ENCODE peak calls at places on chromosomes 5 and 9, in six cellular contexts. One of them, this sample, is unnamed.

GRCh38 chr5:104088876-104089778 is 526.5 kb upstream of the NUDT12 start:
- DNase-seq in endothelial cell of umbilical vein: no peak
- DNase-seq in GM23338: no peak
- DNase-seq in PC-3: peak
- DNase-seq in fibroblast of lung: no peak
- DNase-seq in mammary epithelial cell: peak
- DNase-seq in this sample: no peak

GRCh38 chr9:68808481-68808880 is 103.4 kb downstream of the PIP5K1B start:
- DNase-seq in fibroblast of lung: no peak
- DNase-seq in endothelial cell of umbilical vein: no peak
- DNase-seq in PC-3: no peak
- DNase-seq in GM23338: no peak
- DNase-seq in mammary epithelial cell: no peak
- DNase-seq in this sample: no peak

GRCh38 chr9:121494192-121494591 is 5.5 kb downstream of the GGTA1 start:
- DNase-seq in PC-3: no peak
- DNase-seq in mammary epithelial cell: no peak
- DNase-seq in endothelial cell of umbilical vein: no peak
- DNase-seq in fibroblast of lung: no peak
- DNase-seq in GM23338: no peak
- DNase-seq in this sample: no peak

GRCh38 chr9:120710110-120710981 is 3.9 kb downstream of the MEGF9 start:
- DNase-seq in GM23338: peak
- DNase-seq in PC-3: peak
- DNase-seq in endothelial cell of umbilical vein: peak
- DNase-seq in mammary epithelial cell: peak
- DNase-seq in fibroblast of lung: peak
- DNase-seq in this sample: no peak

GRCh38 chr9:71767421-71768321 is 642 bp downstream of the CEMIP2 start:
- DNase-seq in mammary epithelial cell: no peak
- DNase-seq in PC-3: no peak
- DNase-seq in GM23338: peak
- DNase-seq in fibroblast of lung: peak
- DNase-seq in endothelial cell of umbilical vein: peak
- DNase-seq in this sample: peak

GRCh38 chr5:65125681-65126080 is 356.0 kb downstream of the ADAMTS6 start:
- DNase-seq in GM23338: no peak
- DNase-seq in mammary epithelial cell: no peak
- DNase-seq in PC-3: no peak
- DNase-seq in fibroblast of lung: peak
- DNase-seq in endothelial cell of umbilical vein: no peak
- DNase-seq in this sample: no peak

GRCh38 chr5:54091416-54092130 is 218.8 kb downstream of the ARL15 start:
- DNase-seq in endothelial cell of umbilical vein: peak
- DNase-seq in mammary epithelial cell: peak
- DNase-seq in GM23338: no peak
- DNase-seq in fibroblast of lung: no peak
- DNase-seq in PC-3: no peak
- DNase-seq in this sample: no peak

GRCh38 chr5:57176350-57176857 is 2.5 kb downstream of the GPBP1 start:
- DNase-seq in mammary epithelial cell: peak
- DNase-seq in fibroblast of lung: peak
- DNase-seq in endothelial cell of umbilical vein: peak
- DNase-seq in PC-3: peak
- DNase-seq in GM23338: no peak
- DNase-seq in this sample: no peak

GRCh38 chr5:6829150-6829784 is 116.0 kb downstream of the TENT4A start:
- DNase-seq in GM23338: no peak
- DNase-seq in fibroblast of lung: no peak
- DNase-seq in PC-3: no peak
- DNase-seq in mammary epithelial cell: peak
- DNase-seq in endothelial cell of umbilical vein: no peak
- DNase-seq in this sample: no peak

GRCh38 chr9:37302277-37302676 is 120.2 kb upstream of the GRHPR start:
- DNase-seq in GM23338: no peak
- DNase-seq in endothelial cell of umbilical vein: no peak
- DNase-seq in mammary epithelial cell: no peak
- DNase-seq in PC-3: no peak
- DNase-seq in fibroblast of lung: no peak
- DNase-seq in this sample: no peak
- TF ChIP-seq EZH2 in GM23338: no peak
- TF ChIP-seq EZH2 in endothelial cell of umbilical vein: no peak
- TF ChIP-seq EZH2 in mammary epithelial cell: no peak
- TF ChIP-seq EZH2 in PC-3: no peak
- TF ChIP-seq EZH2 in fibroblast of lung: no peak
- TF ChIP-seq EZH2 in this sample: no peak

GRCh38 chr5:8843766-8844165 is 702.1 kb downstream of the SEMA5A start:
- DNase-seq in mammary epithelial cell: no peak
- DNase-seq in endothelial cell of umbilical vein: no peak
- DNase-seq in PC-3: no peak
- DNase-seq in fibroblast of lung: peak
- DNase-seq in GM23338: no peak
- DNase-seq in this sample: peak

GRCh38 chr5:8839361-8840055 is 706.4 kb downstream of the SEMA5A start:
- DNase-seq in GM23338: no peak
- DNase-seq in PC-3: no peak
- DNase-seq in mammary epithelial cell: no peak
- DNase-seq in fibroblast of lung: no peak
- DNase-seq in endothelial cell of umbilical vein: no peak
- DNase-seq in this sample: no peak

GRCh38 chr5:8844206-8844605 is 701.7 kb downstream of the SEMA5A start:
- DNase-seq in PC-3: no peak
- DNase-seq in mammary epithelial cell: no peak
- DNase-seq in fibroblast of lung: peak
- DNase-seq in GM23338: no peak
- DNase-seq in endothelial cell of umbilical vein: no peak
- DNase-seq in this sample: no peak

GRCh38 chr5:8842906-8843590 is 702.8 kb downstream of the SEMA5A start:
- DNase-seq in PC-3: peak
- DNase-seq in GM23338: no peak
- DNase-seq in fibroblast of lung: peak
- DNase-seq in endothelial cell of umbilical vein: no peak
- DNase-seq in mammary epithelial cell: peak
- DNase-seq in this sample: peak

DNA sequence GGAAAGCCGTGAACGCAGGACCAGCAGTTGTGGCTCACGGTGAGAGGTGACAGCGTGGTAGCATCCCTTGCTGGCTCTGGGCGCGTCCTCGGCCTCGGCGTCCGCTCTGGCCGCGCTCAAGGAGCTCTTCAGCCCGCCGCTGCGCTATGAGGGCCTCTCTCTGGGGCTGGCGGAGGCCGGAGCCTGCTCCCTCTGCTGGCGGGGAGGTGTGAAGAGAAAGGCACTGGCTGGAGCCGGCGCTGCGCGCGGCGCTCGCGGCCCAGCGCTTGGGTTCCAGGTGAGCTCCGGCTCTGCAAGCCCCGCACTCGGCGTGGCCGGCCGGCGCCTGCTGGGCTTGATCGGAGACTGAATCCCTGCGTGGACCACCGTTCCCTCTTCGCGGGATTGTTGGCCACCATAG is 705.6 kb downstream of the SEMA5A start:
- DNase-seq in GM23338: peak
- DNase-seq in endothelial cell of umbilical vein: no peak
- DNase-seq in PC-3: no peak
- DNase-seq in fibroblast of lung: no peak
- DNase-seq in mammary epithelial cell: no peak
- DNase-seq in this sample: no peak
- H3K4me3 ChIP-seq in GM23338: no peak
- H3K4me3 ChIP-seq in endothelial cell of umbilical vein: no peak
- H3K4me3 ChIP-seq in PC-3: no peak
- H3K4me3 ChIP-seq in fibroblast of lung: no peak
- H3K4me3 ChIP-seq in mammary epithelial cell: no peak
- H3K4me3 ChIP-seq in this sample: no peak

DNA sequence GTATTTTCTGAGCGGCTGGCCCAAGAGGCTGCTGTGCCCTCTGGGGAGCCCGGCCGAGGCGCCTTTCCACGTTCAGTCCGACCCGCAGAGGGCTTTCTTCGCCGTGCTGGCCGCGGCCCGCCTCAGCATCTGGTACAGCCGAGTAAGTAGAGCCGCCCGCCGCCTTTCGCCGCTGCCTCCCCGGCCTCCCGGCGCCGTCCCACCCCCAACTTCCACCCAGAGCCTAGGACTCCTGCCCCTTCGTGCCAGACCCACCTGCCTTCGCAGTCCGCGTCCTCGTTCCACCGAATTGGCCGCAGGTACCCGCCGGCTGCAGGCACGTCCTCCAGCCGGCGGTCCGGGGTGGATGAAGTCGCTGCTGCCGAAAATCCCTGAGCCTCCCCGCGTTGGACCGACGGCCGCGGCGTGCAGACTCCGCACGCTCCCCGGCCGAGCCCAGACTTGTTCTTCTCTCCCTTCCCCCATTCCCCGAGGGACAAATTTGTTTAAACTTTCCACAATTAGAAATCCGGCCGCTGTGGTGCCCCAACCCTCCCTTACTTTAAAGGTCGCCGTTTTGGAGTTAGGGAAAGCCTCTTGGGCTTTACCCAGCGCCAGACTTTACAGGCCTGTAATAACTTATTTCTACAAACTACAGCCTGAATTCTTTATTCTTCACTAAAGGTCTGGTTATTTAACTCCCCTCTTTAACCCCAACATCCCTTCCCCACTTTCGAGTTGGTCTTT is 568 bp downstream of the RIC1 start:
- DNase-seq in endothelial cell of umbilical vein: peak
- DNase-seq in PC-3: peak
- DNase-seq in GM23338: peak
- DNase-seq in fibroblast of lung: peak
- DNase-seq in mammary epithelial cell: peak
- DNase-seq in this sample: peak
- TF ChIP-seq EZH2 in endothelial cell of umbilical vein: no peak
- TF ChIP-seq EZH2 in PC-3: no peak
- TF ChIP-seq EZH2 in GM23338: no peak
- TF ChIP-seq EZH2 in fibroblast of lung: no peak
- TF ChIP-seq EZH2 in mammary epithelial cell: no peak
- TF ChIP-seq EZH2 in this sample: no peak

GRCh38 chr5:172113036-172113435 is 75.0 kb downstream of the STK10 start:
- DNase-seq in endothelial cell of umbilical vein: no peak
- DNase-seq in fibroblast of lung: no peak
- DNase-seq in GM23338: no peak
- DNase-seq in PC-3: no peak
- DNase-seq in mammary epithelial cell: no peak
- DNase-seq in this sample: no peak

GRCh38 chr5:172107606-172108005 is 80.4 kb downstream of the STK10 start:
- DNase-seq in fibroblast of lung: peak
- DNase-seq in PC-3: peak
- DNase-seq in GM23338: no peak
- DNase-seq in endothelial cell of umbilical vein: no peak
- DNase-seq in mammary epithelial cell: peak
- DNase-seq in this sample: no peak

GRCh38 chr5:172109749-172110148 is 78.3 kb downstream of the STK10 start:
- DNase-seq in fibroblast of lung: no peak
- DNase-seq in GM23338: no peak
- DNase-seq in PC-3: no peak
- DNase-seq in endothelial cell of umbilical vein: no peak
- DNase-seq in mammary epithelial cell: no peak
- DNase-seq in this sample: no peak

GRCh38 chr5:172110260-172110815 is 77.7 kb downstream of the STK10 start:
- DNase-seq in endothelial cell of umbilical vein: no peak
- DNase-seq in PC-3: no peak
- DNase-seq in GM23338: no peak
- DNase-seq in fibroblast of lung: no peak
- DNase-seq in mammary epithelial cell: no peak
- DNase-seq in this sample: no peak

GRCh38 chr5:172110921-172111873 is 76.8 kb downstream of the STK10 start:
- DNase-seq in GM23338: peak
- DNase-seq in endothelial cell of umbilical vein: peak
- DNase-seq in PC-3: peak
- DNase-seq in fibroblast of lung: peak
- DNase-seq in mammary epithelial cell: peak
- DNase-seq in this sample: peak
- H3K4me3 ChIP-seq in GM23338: no peak
- H3K4me3 ChIP-seq in endothelial cell of umbilical vein: no peak
- H3K4me3 ChIP-seq in PC-3: peak
- H3K4me3 ChIP-seq in fibroblast of lung: no peak
- H3K4me3 ChIP-seq in mammary epithelial cell: no peak
- H3K4me3 ChIP-seq in this sample: no peak

GRCh38 chr5:175444060-175444904 is at the start of gene DRD1:
- DNase-seq in GM23338: peak
- DNase-seq in PC-3: peak
- DNase-seq in mammary epithelial cell: peak
- DNase-seq in endothelial cell of umbilical vein: peak
- DNase-seq in fibroblast of lung: peak
- DNase-seq in this sample: peak
- TF ChIP-seq EZH2 in GM23338: peak
- TF ChIP-seq EZH2 in PC-3: peak
- TF ChIP-seq EZH2 in mammary epithelial cell: no peak
- TF ChIP-seq EZH2 in endothelial cell of umbilical vein: no peak
- TF ChIP-seq EZH2 in fibroblast of lung: no peak
- TF ChIP-seq EZH2 in this sample: no peak

GRCh38 chr9:95030344-95030743 is 287.2 kb downstream of the FANCC start:
- DNase-seq in endothelial cell of umbilical vein: no peak
- DNase-seq in mammary epithelial cell: no peak
- DNase-seq in GM23338: no peak
- DNase-seq in fibroblast of lung: no peak
- DNase-seq in PC-3: no peak
- DNase-seq in this sample: no peak
- H3K4me3 ChIP-seq in endothelial cell of umbilical vein: no peak
- H3K4me3 ChIP-seq in mammary epithelial cell: no peak
- H3K4me3 ChIP-seq in GM23338: no peak
- H3K4me3 ChIP-seq in fibroblast of lung: no peak
- H3K4me3 ChIP-seq in PC-3: no peak
- H3K4me3 ChIP-seq in this sample: no peak

GRCh38 chr9:131824175-131824594 is 84.3 kb upstream of the RAPGEF1 start:
- DNase-seq in mammary epithelial cell: no peak
- DNase-seq in GM23338: no peak
- DNase-seq in PC-3: no peak
- DNase-seq in endothelial cell of umbilical vein: no peak
- DNase-seq in fibroblast of lung: no peak
- DNase-seq in this sample: no peak
- TF ChIP-seq EZH2 in mammary epithelial cell: no peak
- TF ChIP-seq EZH2 in GM23338: no peak
- TF ChIP-seq EZH2 in PC-3: no peak
- TF ChIP-seq EZH2 in endothelial cell of umbilical vein: no peak
- TF ChIP-seq EZH2 in fibroblast of lung: peak
- TF ChIP-seq EZH2 in this sample: no peak

DNA sequence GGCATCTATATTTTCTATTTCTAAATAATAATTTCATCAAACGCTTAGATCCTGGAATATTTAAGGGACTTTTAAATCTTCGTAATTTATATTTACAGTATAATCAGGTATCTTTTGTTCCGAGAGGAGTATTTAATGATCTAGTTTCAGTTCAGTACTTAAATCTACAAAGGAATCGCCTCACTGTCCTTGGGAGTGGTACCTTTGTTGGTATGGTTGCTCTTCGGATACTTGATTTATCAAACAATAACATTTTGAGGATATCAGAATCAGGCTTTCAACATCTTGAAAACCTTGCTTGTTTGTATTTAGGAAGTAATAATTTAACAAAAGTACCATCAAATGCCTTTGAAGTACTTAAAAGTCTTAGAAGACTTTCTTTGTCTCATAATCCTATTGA is 1.1 kb downstream of the LRRC70 start:
- DNase-seq in endothelial cell of umbilical vein: peak
- DNase-seq in mammary epithelial cell: no peak
- DNase-seq in GM23338: no peak
- DNase-seq in PC-3: no peak
- DNase-seq in fibroblast of lung: no peak
- DNase-seq in this sample: no peak
- H3K4me3 ChIP-seq in endothelial cell of umbilical vein: peak
- H3K4me3 ChIP-seq in mammary epithelial cell: no peak
- H3K4me3 ChIP-seq in GM23338: no peak
- H3K4me3 ChIP-seq in PC-3: no peak
- H3K4me3 ChIP-seq in fibroblast of lung: no peak
- H3K4me3 ChIP-seq in this sample: no peak

This sample was measured in hepatocyte.